ENCODE peak calls at places on chromosome 19, in four cellular contexts. G, L, F and P are unnamed samples.

GRCh38 chr19:50205681-50206138 is 2.3 kb downstream of the MYH14 start:
- DNase-seq in G (no peak), L (peak), F (peak), P (no peak)

GRCh38 chr19:58563034-58563573 is 4.7 kb upstream of the UBE2M start:
- DNase-seq in G (no peak), L (peak), F (peak), P (no peak)

GRCh38 chr19:46408611-46409039 is 4.7 kb downstream of the CCDC8 start:
- DNase-seq in G (peak), L (no peak), F (peak), P (no peak)

GRCh38 chr19:10431254-10431942 is 11.1 kb downstream of the PDE4A start:
- DNase-seq in G (peak), L (peak), F (peak), P (no peak)

GRCh38 chr19:45442927-45443461 is 19.3 kb upstream of the ERCC1 start:
- DNase-seq in G (peak), L (no peak), F (peak), P (no peak)

GRCh38 chr19:41352609-41353465 is 885 bp downstream of the TGFB1 start:
- DNase-seq in G (peak), L (peak), F (peak), P (peak)

GRCh38 chr19:48591021-48591420 is 15.5 kb upstream of the SPACA4 start:
- DNase-seq in G (peak), L (no peak), F (no peak), P (no peak)

GRCh38 chr19:4371209-4371897 is 28.0 kb downstream of the MPND start:
- DNase-seq in G (no peak), L (no peak), F (no peak), P (no peak)

GRCh38 chr19:16807416-16808274 is 21.6 kb upstream of the SIN3B start:
- DNase-seq in G (no peak), L (no peak), F (no peak), P (no peak)

GRCh38 chr19:19544257-19545127 is 6.4 kb downstream of the CILP2 start:
- DNase-seq in G (no peak), L (no peak), F (no peak), P (no peak)

GRCh38 chr19:13033244-13033643 is 38.0 kb downstream of the NFIX start:
- DNase-seq in G (peak), L (no peak), F (no peak), P (no peak)
- TF ChIP-seq CTCF in G (peak), L (no peak), F (no peak), P (peak)

DNA sequence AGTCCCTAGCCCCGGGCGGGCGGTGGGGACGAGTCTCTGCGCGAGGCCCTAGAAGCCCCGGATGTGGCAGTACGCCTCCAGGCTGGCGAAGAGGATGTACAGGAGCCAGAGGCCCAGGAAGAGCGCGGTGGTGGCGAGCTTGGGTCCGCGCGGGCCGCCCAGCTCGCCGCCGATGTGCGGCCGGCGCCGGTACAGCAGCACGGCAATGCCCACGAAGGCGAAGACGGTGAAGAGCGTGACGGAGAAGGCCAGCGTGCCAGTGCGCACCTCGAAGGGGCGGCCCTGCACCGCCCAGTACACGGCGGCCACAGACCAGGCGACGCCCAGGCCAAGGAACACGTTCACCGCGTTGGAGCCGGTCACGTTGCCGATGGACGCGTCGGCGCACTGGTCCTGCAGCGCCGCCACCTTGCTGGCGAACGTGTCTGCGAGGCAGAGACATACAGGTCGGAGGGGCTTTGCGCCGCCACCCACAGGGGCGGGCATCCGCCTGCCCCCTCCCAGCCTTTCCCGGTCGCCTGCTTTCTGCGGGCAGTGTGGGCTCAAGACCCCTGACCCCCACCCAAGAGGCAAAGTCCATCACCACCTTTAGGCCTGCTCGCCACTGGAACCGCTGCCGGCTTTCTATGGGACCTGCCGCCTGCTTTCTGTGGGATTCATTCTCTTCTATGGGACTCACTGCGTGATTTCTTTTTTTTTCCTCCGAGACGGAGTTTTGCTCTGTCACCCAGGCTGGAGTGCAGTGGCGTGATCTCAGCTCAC is 10.9 kb upstream of the MEIS3 start:
- DNase-seq in G (peak), L (peak), F (peak), P (peak)
- TF ChIP-seq CTCF in G (peak), L (no peak), F (peak), P (peak)

DNA sequence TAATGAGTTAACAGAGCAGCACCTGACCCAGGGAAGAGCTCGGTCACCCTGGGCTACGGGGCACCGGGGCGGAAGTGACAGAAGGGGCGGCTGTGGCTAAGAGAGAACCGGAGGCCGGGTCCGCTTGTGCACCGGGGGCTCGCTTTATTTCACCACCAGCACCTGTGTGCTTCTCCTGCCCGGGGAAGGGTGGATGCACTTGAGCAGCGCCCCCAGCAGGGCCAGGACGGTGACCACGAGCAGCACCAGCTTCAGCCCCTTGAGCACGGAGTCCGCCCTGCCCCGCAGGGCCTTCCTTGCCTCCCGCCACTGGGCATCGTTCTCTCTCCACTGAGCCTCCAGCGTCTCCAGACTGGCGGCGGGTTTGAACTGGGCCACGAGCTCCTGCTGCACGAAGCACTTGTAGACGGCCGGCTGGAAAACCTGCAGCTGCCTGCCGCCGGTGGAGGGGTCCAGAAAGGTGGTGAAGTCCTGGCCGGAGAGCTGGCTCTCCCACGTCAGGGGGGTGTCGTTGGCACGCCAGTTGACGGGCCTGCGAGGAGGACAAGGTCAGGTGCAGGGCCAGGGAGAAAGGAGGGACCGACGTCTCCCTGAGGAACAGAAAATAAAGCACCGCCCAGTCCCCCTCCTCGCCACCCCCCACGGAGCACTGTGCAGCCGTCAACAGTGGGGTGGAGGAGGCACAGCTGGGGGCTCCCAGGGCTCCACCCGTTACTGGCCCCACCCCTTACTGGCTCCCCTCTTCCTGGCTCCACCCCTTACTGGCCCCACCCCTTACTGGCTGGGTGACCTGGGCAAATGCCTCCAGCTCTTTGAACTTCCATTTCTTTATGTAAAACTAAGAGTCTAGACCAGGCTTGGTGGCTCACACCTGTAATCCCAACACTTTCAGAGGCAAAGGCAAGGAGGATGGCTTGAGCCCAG is 3.6 kb downstream of the FAM187B start:
- DNase-seq in G (no peak), L (peak), F (no peak), P (no peak)
- TF ChIP-seq CTCF in G (no peak), L (no peak), F (no peak), P (no peak)

DNA sequence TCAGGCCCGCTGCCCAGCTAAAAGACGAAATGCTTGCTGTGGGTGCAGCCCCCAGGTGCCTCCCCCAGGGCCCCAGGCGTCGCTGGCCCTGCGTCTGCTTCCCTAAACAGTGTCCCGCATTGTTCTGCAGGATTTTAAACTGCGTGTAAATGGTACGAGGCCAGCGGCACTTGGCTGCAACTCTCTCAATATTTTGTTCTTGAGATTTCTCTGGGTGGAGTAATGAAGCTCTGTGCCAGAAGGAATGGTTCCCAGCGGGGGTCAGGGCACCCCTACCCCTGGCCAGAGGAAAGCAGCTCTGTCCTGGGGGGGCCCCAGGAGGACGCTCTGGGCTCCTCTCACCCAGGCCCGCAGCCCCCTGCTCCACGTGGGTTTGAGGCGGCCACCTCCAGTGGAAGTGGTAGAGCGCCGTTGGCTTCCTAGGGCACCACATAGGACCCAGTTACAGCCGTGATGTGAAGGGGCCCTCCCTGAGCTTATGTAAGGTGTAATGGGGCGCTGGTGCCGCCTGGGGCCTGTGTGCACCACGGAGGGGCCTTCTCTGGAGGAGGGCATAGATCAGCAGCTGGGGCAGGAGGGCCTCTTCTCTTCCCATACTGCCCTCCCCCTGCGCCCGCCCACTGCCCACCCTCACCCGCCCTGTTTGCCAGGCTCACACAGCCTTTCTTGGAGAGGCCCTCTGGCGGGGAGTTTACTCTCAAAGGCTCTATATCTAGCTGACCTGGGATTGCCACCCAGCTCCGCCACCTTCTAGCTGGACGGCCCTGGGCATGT is 19.8 kb downstream of the PAK4 start:
- DNase-seq in G (no peak), L (no peak), F (no peak), P (no peak)
- TF ChIP-seq CTCF in G (no peak), L (no peak), F (no peak), P (no peak)

GRCh38 chr19:3283246-3283751 is 58.8 kb downstream of the CELF5 start:
- DNase-seq in G (no peak), L (no peak), F (no peak), P (no peak)

GRCh38 chr19:3284759-3285646 is 60.5 kb downstream of the CELF5 start:
- DNase-seq in G (no peak), L (peak), F (peak), P (peak)

GRCh38 chr19:3282564-3282963 is 58.1 kb downstream of the CELF5 start:
- DNase-seq in G (no peak), L (no peak), F (no peak), P (no peak)

GRCh38 chr19:3285647-3286176 is 61.3 kb downstream of the CELF5 start:
- DNase-seq in G (no peak), L (no peak), F (no peak), P (no peak)

DNA sequence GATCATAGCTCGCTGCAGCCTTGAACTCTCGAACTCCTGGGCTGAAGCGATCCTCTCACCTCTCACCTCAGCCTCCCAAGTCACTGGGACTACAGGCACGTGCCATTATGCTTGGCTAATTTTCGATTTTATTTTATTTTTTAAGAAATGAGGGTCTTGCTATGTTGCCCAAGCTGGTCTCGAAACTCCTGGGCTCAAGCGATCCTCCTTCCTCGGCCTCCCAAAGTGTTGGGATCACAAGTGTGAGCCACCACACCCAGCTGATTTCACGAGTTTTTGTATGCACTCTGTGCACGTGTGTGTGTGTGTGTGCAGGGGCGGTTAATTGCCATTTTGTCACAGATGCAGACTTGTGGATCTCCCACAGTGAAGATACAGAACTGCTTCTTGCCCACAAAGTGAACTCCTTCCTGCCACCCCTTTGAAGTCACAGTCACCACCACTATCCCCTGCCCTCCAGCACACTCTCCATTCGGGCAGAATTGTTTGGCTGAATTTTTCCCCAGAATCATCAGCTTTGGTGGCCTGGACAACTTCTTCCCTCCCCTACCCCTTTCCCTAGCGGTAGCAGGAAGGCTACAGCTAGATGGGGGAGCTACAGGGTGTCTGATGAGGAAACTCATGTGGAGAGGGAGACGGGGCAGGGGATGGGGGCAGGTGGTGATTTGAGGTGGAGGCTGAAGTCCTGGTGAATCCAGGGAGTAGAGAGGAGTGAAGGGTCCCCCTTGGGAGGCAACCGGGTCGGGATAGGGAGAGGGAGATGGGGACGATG is 59.6 kb downstream of the CELF5 start:
- DNase-seq in G (no peak), L (peak), F (no peak), P (no peak)
- TF ChIP-seq CTCF in G (no peak), L (no peak), F (no peak), P (no peak)

GRCh38 chr19:8357007-8357521 is 6.9 kb upstream of the ANGPTL4 start:
- DNase-seq in G (no peak), L (no peak), F (no peak), P (no peak)
- TF ChIP-seq CTCF in G (no peak), L (no peak), F (no peak), P (no peak)

GRCh38 chr19:1129535-1129934 is 25.7 kb downstream of the GPX4 start:
- DNase-seq in G (no peak), L (no peak), F (no peak), P (no peak)

GRCh38 chr19:1133471-1133929 is 29.7 kb downstream of the GPX4 start:
- DNase-seq in G (no peak), L (no peak), F (peak), P (no peak)

GRCh38 chr19:1130801-1131717 is 27.3 kb downstream of the GPX4 start:
- DNase-seq in G (no peak), L (no peak), F (peak), P (no peak)

GRCh38 chr19:1132625-1133383 is 29.0 kb downstream of the GPX4 start:
- DNase-seq in G (no peak), L (no peak), F (no peak), P (no peak)

GRCh38 chr19:1131718-1132552 is 28.1 kb downstream of the GPX4 start:
- DNase-seq in G (peak), L (no peak), F (peak), P (peak)
- TF ChIP-seq CTCF in G (peak), L (no peak), F (no peak), P (peak)